ENCODE peak calls at places on chromosomes 12 and 14, in seven cellular contexts. E is GM13977, D is progenitor cell of endocrine pancreas, Z is endodermal cell, R is tibial nerve, N is PC-3, K is fibroblast of pulmonary artery. S is an unnamed sample.

GRCh38 chr14:39230416-39230815 is 3.3 kb upstream of the MIA2 start:
- DNase-seq in E (no peak), R (no peak), D (no peak), K (peak; percentile 35), N (no peak), Z (no peak), S (no peak)

GRCh38 chr12:124913474-124914391 is 717 bp downstream of the UBC start:
- DNase-seq in E (peak; percentile 66), N (peak; percentile 89), Z (peak; percentile 94), R (peak; percentile 80), K (peak; percentile 74), D (peak; percentile 75), S (peak; percentile 72)

GRCh38 chr12:10331642-10332239 is 24.1 kb downstream of the KLRD1 start:
- DNase-seq in N (peak; percentile 67), K (peak; percentile 79), E (peak; percentile 37), R (no peak), Z (peak; percentile 48), D (no peak), S (no peak)

GRCh38 chr12:8742501-8742900 is 44.7 kb downstream of the RIMKLB start:
- DNase-seq in R (no peak), D (no peak), E (no peak), K (peak; percentile 49), N (no peak), Z (no peak), S (no peak)

GRCh38 chr12:17108877-17109520 is 503.0 kb upstream of the LMO3 start:
- DNase-seq in K (no peak), D (no peak), E (no peak), N (peak; percentile 62), R (no peak), Z (no peak), S (no peak)

GRCh38 chr12:127174881-127175280 is 1092.1 kb upstream of the TMEM132C start:
- DNase-seq in D (no peak), N (peak; percentile 57), R (no peak), E (no peak), Z (no peak), K (no peak), S (no peak)

GRCh38 chr14:33484264-33484663 is 466.6 kb downstream of the EGLN3 start:
- DNase-seq in Z (no peak), R (no peak), N (peak; percentile 48), E (no peak), D (no peak), K (peak; percentile 37), S (no peak)

GRCh38 chr12:24955853-24956252 is 7.0 kb upstream of the BCAT1 start:
- DNase-seq in Z (peak; percentile 77), E (no peak), R (no peak), D (no peak), K (no peak), N (no peak), S (no peak)

GRCh38 chr12:1591543-1591942 is 2.8 kb downstream of the FBXL14 start:
- DNase-seq in K (no peak), D (no peak), N (no peak), Z (no peak), R (no peak), E (no peak), S (no peak)

GRCh38 chr14:102898298-102898697 is 24.2 kb upstream of the AMN start:
- DNase-seq in R (no peak), N (no peak), K (no peak), E (no peak), Z (no peak), D (no peak), S (no peak)

GRCh38 chr14:64612021-64612380 is 62.2 kb downstream of the PPP1R36 start:
- DNase-seq in N (peak; percentile 53), R (no peak), K (peak; percentile 77), D (no peak), Z (no peak), E (no peak), S (no peak)

GRCh38 chr14:102215071-102215470 is 75.4 kb downstream of the WDR20 start:
- DNase-seq in E (no peak), K (peak; percentile 79), Z (no peak), R (no peak), D (no peak), N (peak; percentile 82), S (no peak)

GRCh38 chr12:45612044-45612794 is 117.3 kb upstream of the ARID2 start:
- DNase-seq in Z (no peak), E (no peak), D (no peak), R (no peak), N (peak; percentile 39), K (peak; percentile 63), S (no peak)

GRCh38 chr14:34460841-34461240 is 1.2 kb downstream of the SPTSSA start:
- DNase-seq in N (peak; percentile 40), R (no peak), Z (no peak), K (peak; percentile 72), E (no peak), D (no peak), S (no peak)

GRCh38 chr12:69949324-69949723 is 124.3 kb downstream of the MYRFL start:
- DNase-seq in N (no peak), R (no peak), K (no peak), Z (no peak), E (no peak), D (no peak), S (no peak)

GRCh38 chr12:54870617-54871016 is 16.3 kb downstream of the MUCL1 start:
- DNase-seq in R (no peak), Z (no peak), N (peak; percentile 77), D (no peak), K (no peak), E (no peak), S (no peak)

GRCh38 chr12:8950287-8950574 is 786 bp upstream of the M6PR start:
- DNase-seq in Z (no peak), E (no peak), N (no peak), D (no peak), R (no peak), K (no peak), S (no peak)

GRCh38 chr12:41380878-41381277 is 192.8 kb downstream of the PDZRN4 start:
- DNase-seq in D (no peak), K (no peak), R (no peak), Z (no peak), E (no peak), N (no peak), S (no peak)

GRCh38 chr12:68446896-68447806 is 115.0 kb upstream of the MDM1 start:
- DNase-seq in N (no peak), R (no peak), K (peak; percentile 43), Z (peak; percentile 76), E (no peak), D (no peak), S (no peak)

GRCh38 chr12:120115692-120116442 is 686 bp downstream of the RAB35 start:
- DNase-seq in Z (peak; percentile 85), D (no peak), K (peak; percentile 47), E (no peak), R (no peak), N (peak; percentile 36), S (no peak)

GRCh38 chr12:103401421-103401820 is 94.3 kb downstream of the C12orf42 start:
- DNase-seq in D (no peak), N (peak; percentile 84), K (no peak), Z (peak; percentile 64), E (no peak), R (no peak), S (no peak)

GRCh38 chr14:85475113-85475512 is 54.8 kb upstream of the FLRT2 start:
- DNase-seq in Z (no peak), K (peak; percentile 88), N (no peak), E (no peak), D (no peak), R (no peak), S (no peak)

GRCh38 chr12:91851741-91852477 is 293.7 kb downstream of the BTG1 start:
- DNase-seq in N (no peak), R (no peak), E (no peak), K (no peak), Z (no peak), D (no peak), S (no peak)

DNA sequence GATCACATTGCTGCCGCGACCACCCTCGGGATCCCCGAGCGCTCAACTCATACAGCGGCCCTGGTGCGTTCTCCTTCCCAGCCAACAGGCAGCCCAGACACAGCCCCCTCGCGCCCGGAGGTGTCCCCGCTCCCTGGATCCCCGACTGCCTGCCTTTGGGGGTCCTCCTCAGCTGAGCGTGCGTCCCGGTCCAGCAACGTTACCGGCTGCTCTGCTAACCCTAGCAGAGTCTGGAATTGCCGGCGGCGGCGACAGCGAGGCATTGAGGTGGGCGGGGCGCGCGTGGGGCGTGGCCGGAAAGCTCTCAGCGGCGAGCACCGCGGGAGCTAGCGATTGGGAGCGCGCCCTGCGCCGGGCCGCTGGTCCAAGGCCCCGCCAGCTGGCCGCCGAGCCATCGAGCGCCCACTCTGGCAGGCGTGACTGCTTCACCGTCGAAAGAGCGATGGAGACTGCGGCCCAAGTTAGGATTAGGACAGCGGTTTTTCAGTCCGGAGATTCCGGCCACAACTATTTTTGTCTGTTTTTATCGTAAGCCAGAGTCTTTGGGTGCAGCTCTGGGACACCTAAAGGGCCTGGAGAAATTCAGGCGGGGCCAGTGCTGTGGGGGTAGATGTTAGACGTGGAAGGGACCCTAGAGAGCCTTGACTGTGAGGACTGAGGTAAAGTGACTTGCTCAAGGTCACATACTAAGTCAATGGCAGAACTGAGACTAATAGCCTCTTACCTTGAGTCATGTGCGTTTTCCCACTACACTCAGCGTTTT is at the start of gene HEATR5A:
- DNase-seq in R (peak; percentile 86), D (peak; percentile 93), N (peak; percentile 97), K (peak; percentile 97), E (peak; percentile 96), Z (peak; percentile 98), S (peak; percentile 89)
- TF ChIP-seq CTCF in R (peak; percentile 60), D (peak; percentile 28), N (peak; percentile 21), K (peak; percentile 16), E (peak; percentile 34), Z (peak; percentile 48), S (no peak)

DNA sequence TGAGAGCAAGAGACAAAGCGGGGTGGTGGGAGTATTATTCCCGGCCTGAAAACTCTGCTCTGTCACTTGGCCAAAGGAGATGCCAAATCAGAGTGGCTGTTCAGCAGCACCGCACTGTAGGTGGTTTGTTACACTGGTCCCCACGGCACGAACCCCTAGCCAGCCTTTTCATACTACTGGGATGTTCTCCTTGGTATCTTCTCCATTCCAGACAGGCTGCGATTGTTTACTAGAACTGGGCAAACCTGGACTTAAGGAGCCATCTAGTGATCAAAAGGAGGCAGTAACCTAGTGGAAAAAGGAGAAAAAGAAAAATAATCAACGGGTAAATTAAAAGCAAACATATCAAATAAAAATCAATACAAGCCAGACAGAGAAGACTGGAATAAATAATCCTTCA is 58.9 kb upstream of the TMTC2 start:
- DNase-seq in N (peak; percentile 67), E (peak; percentile 25), K (peak; percentile 56), R (no peak), D (no peak), Z (peak; percentile 71), S (no peak)
- TF ChIP-seq CTCF in N (peak; percentile 88), E (peak; percentile 56), K (peak; percentile 60), R (no peak), D (peak; percentile 50), Z (peak; percentile 78), S (no peak)

DNA sequence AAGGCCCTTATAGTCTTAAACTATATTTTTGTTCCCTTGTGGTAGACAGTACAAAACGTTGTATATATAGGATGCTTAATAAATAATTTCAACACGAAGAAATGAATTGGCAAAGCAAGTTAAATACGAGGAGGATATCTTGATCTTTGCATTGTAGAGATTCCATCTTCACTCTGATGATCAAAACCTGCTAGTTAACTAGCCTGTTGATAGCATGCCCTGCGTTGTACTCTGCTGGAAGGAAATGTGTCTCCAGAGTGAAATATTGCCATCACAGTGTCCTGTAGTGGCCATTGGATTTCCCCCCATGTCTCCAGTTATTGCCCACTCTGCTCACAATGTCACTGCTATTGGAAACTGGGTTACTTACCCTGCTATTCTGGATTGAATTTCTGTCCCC is 109.5 kb downstream of the PLEKHA5 start:
- DNase-seq in D (no peak), E (no peak), Z (peak; percentile 53), K (no peak), R (no peak), N (no peak), S (no peak)
- TF ChIP-seq CTCF in D (no peak), E (no peak), Z (no peak), K (no peak), R (no peak), N (no peak), S (no peak)

GRCh38 chr14:46920542-46920941 is 269.0 kb upstream of the RPL10L start:
- DNase-seq in Z (no peak), K (no peak), R (no peak), N (no peak), D (no peak), E (no peak), S (no peak)
- TF ChIP-seq CTCF in Z (peak; percentile 66), K (peak; percentile 2), R (no peak), N (no peak), D (peak; percentile 27), E (no peak), S (peak; percentile 73)

S was measured in mesothelial cell of epicardium.